ENCODE peak calls at places on chromosomes 7 and 10, in five cellular contexts. R is IMR-90, Q is neuronal stem cell, D is H9, M is mesenchymal stem cell. L is an unnamed sample.

GRCh38 chr7:127907638-127908040 is 123.6 kb downstream of the LRRC4 start:
- DNase-seq in R (peak), Q (no peak), D (no peak), M (peak), L (no peak)

GRCh38 chr10:35409094-35409582 is 72.8 kb downstream of the CCNY start:
- DNase-seq in R (peak), Q (no peak), D (no peak), M (peak), L (no peak)

GRCh38 chr10:65166272-65166671 is 1645.1 kb downstream of the REEP3 start:
- DNase-seq in R (no peak), Q (no peak), D (no peak), M (no peak), L (no peak)

GRCh38 chr10:36336315-36336714 is 694.2 kb upstream of the FZD8 start:
- DNase-seq in R (peak), Q (no peak), D (no peak), M (peak), L (no peak)

GRCh38 chr10:74419491-74420466 is 268.8 kb downstream of the ADK start:
- DNase-seq in R (peak), Q (peak), D (no peak), M (peak), L (peak)

GRCh38 chr7:128911441-128912031 is 1.0 kb upstream of the KCP start:
- DNase-seq in R (no peak), Q (no peak), D (peak), M (peak), L (peak)

GRCh38 chr7:45872116-45873034 is 507 bp downstream of the CCDC201 start:
- DNase-seq in R (no peak), Q (peak), D (peak), M (peak), L (peak)

GRCh38 chr7:157271315-157271990 is 65.4 kb upstream of the DNAJB6 start:
- DNase-seq in R (peak), Q (no peak), D (no peak), M (no peak), L (peak)

GRCh38 chr7:8442295-8442813 is 8.9 kb downstream of the NXPH1 start:
- DNase-seq in R (no peak), Q (no peak), D (no peak), M (peak), L (peak)

GRCh38 chr7:137606061-137606674 is 240.6 kb downstream of the DGKI start:
- DNase-seq in R (peak), Q (no peak), D (no peak), M (peak), L (peak)

GRCh38 chr7:126462405-126462804 is 790.3 kb downstream of the GRM8 start:
- DNase-seq in R (no peak), Q (no peak), D (no peak), M (no peak), L (no peak)

GRCh38 chr10:96720422-96721206 is at the start of gene PIK3AP1:
- DNase-seq in R (no peak), Q (peak), D (peak), M (no peak), L (peak)

GRCh38 chr10:33612116-33612515 is 277.6 kb upstream of the NRP1 start:
- DNase-seq in R (peak), Q (no peak), D (no peak), M (no peak), L (no peak)

GRCh38 chr7:27917774-27918314 is 177.9 kb downstream of the TAX1BP1 start:
- DNase-seq in R (peak), Q (no peak), D (no peak), M (peak), L (no peak)

GRCh38 chr7:149188637-149189259 is 6.6 kb upstream of the ZNF282 start:
- DNase-seq in R (no peak), Q (no peak), D (no peak), M (no peak), L (no peak)

GRCh38 chr7:7922684-7923385 is 45.8 kb upstream of the GLCCI1 start:
- DNase-seq in R (no peak), Q (no peak), D (no peak), M (no peak), L (no peak)

GRCh38 chr7:8143151-8143874 is 118.7 kb downstream of the ICA1 start:
- DNase-seq in R (no peak), Q (no peak), D (no peak), M (no peak), L (peak)

GRCh38 chr7:13641699-13642098 is 347.8 kb downstream of the ETV1 start:
- DNase-seq in R (peak), Q (no peak), D (no peak), M (peak), L (peak)

GRCh38 chr10:110744767-110745166 is 100.6 kb downstream of the RBM20 start:
- DNase-seq in R (no peak), Q (no peak), D (no peak), M (no peak), L (no peak)

GRCh38 chr7:117250245-117250644 is 72.6 kb downstream of the WNT2 start:
- DNase-seq in R (no peak), Q (no peak), D (no peak), M (no peak), L (no peak)

GRCh38 chr10:35423505-35424306 is 87.4 kb downstream of the CCNY start:
- DNase-seq in R (peak), Q (no peak), D (no peak), M (peak), L (no peak)

GRCh38 chr10:23120001-23120934 is 24.9 kb downstream of the MSRB2 start:
- DNase-seq in R (no peak), Q (no peak), D (no peak), M (no peak), L (no peak)

GRCh38 chr10:53786236-53786635 is 1013.7 kb upstream of the MBL2 start:
- DNase-seq in R (no peak), Q (no peak), D (peak), M (no peak), L (peak)

GRCh38 chr10:4512557-4513286 is 313.3 kb upstream of the AKR1E2 start:
- DNase-seq in R (peak), Q (no peak), D (peak), M (peak), L (peak)

GRCh38 chr7:192701-193536 is 548 bp downstream of the FAM20C start:
- DNase-seq in R (peak), Q (no peak), D (no peak), M (peak), L (peak)

GRCh38 chr10:112927980-112928379 is 22.1 kb upstream of the TCF7L2 start:
- DNase-seq in R (no peak), Q (no peak), D (no peak), M (no peak), L (no peak)

GRCh38 chr10:10854715-10855114 is 163.0 kb upstream of the CELF2 start:
- DNase-seq in R (no peak), Q (no peak), D (no peak), M (no peak), L (no peak)

GRCh38 chr7:105808703-105809590 is 67.5 kb downstream of the ATXN7L1 start:
- DNase-seq in R (peak), Q (no peak), D (no peak), M (peak), L (no peak)

GRCh38 chr7:8433477-8434289 is at the start of gene NXPH1:
- DNase-seq in R (no peak), Q (peak), D (peak), M (peak), L (peak)

GRCh38 chr7:29071203-29071804 is 75.0 kb downstream of the CPVL start:
- DNase-seq in R (no peak), Q (no peak), D (no peak), M (no peak), L (no peak)

GRCh38 chr10:31836569-31837406 is 91.8 kb downstream of the ARHGAP12 start:
- DNase-seq in R (peak), Q (peak), D (peak), M (peak), L (peak)

GRCh38 chr10:47406548-47406869 is 22.4 kb upstream of the ZNF488 start:
- DNase-seq in R (no peak), Q (no peak), D (peak), M (no peak), L (no peak)

GRCh38 chr10:48444861-48445841 is 138.7 kb downstream of the MAPK8 start:
- DNase-seq in R (no peak), Q (no peak), D (peak), M (no peak), L (peak)

GRCh38 chr10:119129721-119130120 is 25.8 kb downstream of the DENND10 start:
- DNase-seq in R (peak), Q (no peak), D (no peak), M (no peak), L (no peak)

GRCh38 chr10:52770904-52771303 is 1.7 kb downstream of the MBL2 start:
- DNase-seq in R (no peak), Q (no peak), D (no peak), M (no peak), L (no peak)

GRCh38 chr7:159095979-159096411 is 48.7 kb downstream of the VIPR2 start:
- DNase-seq in R (no peak), Q (no peak), D (peak), M (no peak), L (no peak)

GRCh38 chr10:33195608-33196376 is 138.7 kb downstream of the NRP1 start:
- DNase-seq in R (peak), Q (no peak), D (no peak), M (peak), L (no peak)

GRCh38 chr7:150382123-150382843 is 3.2 kb downstream of the ZNF775 start:
- DNase-seq in R (no peak), Q (no peak), D (no peak), M (no peak), L (no peak)

DNA sequence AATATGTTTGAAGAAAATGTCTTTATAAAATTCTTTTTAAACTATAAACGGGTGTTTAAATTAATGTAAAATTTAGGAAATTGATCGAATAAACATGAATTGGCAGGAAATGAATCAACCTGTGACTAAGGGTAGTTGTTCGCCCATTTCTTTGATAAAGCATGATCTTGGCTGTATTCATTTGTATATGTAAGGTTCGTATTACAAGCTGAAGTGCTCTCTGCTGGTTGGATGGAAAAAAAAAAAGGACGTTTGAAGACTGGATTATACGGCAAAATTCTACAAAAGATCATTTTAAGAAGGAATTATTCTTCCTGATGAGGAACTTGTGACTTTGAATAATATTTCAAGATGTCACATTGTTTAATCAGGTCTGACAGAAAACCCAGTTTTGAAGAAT is 185.4 kb upstream of the ANK3 start:
- DNase-seq in R (no peak), Q (no peak), D (no peak), M (no peak), L (no peak)
- H3K9ac ChIP-seq in R (no peak), Q (no peak), D (no peak), M (no peak), L (no peak)

DNA sequence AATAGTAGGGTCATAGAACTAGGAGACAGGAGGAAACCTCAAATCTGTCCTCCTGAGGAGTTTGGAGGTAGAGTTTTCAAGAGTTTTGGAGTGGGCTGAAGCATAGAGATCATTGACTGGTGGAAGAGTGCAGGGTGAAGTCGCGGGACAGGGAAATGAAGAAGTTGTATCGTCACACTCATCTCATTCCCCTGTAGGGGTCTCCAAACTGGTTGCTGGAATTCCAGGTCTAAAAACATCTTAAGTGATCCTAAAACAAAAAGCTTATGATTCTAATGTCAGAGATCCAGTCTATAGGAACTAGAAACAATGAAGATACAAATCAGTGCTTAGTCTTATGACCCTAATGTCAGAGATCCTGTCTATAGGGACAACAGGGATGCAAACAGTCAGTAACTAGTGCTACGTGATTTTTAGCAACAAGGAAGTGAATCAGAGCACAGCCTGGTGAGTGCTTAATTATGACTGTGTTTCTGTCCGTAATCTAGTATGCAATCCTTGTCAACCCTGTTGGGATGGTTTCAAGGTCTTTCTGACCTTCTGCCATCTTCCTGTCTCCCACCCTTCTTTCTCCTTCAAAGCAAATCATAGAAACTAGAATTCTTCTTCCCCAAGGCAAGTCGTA is 139.4 kb downstream of the SKIDA1 start:
- DNase-seq in R (no peak), Q (no peak), D (no peak), M (no peak), L (peak)
- H2BK15ac ChIP-seq in R (no peak), Q (no peak), D (no peak), M (no peak), L (no peak)

DNA sequence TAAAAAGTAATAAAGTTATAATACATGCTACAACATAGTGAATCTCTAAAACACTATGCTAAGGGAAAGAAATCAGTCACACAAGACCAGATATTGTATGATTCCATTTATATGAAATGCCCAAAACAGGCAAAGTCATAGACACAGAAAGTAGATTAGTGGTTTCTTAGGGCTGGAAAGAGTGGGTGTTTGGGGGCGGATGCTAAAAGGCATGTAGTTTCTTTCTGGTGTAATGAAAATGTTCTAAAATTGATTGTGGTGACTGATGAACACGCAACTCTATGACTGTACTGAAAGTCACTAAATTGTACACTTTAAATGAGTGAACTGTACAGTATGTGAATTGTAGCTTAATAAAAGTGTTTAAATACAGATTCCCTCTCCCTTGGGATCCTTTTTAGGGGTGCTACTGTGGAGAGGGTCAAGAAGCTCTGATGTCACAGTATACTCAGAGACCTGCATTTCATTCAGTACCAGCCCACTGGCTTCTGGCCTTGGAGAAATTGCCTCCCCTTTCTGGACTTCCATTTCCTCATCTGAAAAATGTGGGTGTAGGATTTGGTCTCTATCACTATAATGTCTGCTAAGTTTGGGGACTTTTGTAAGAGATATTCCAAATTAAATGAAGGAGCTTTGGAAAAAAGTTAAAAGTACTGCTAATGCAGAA is 46.4 kb downstream of the AOAH start:
- DNase-seq in R (no peak), Q (no peak), D (no peak), M (no peak), L (no peak)
- H3K9ac ChIP-seq in R (no peak), Q (no peak), D (no peak), M (no peak), L (no peak)

GRCh38 chr7:102284891-102285540 is 1.7 kb upstream of the SH2B2 start:
- DNase-seq in R (no peak), Q (no peak), D (no peak), M (no peak), L (no peak)
- H2BK15ac ChIP-seq in R (no peak), Q (peak), D (no peak), M (no peak), L (no peak)